ENCODE peak calls at places on chromosomes 11 and 22, in five cellular contexts. One of them, this sample, is unnamed.

GRCh38 chr11:14320020-14320419 is 39.0 kb downstream of the RRAS2 start:
- DNase-seq in lung: no peak
- DNase-seq in WTC11: no peak
- DNase-seq in fibroblast of the aortic adventitia: peak
- DNase-seq in tibial nerve: no peak
- DNase-seq in this sample: no peak

GRCh38 chr22:46582281-46582811 is 37.8 kb upstream of the GRAMD4 start:
- DNase-seq in lung: no peak
- DNase-seq in fibroblast of the aortic adventitia: no peak
- DNase-seq in tibial nerve: no peak
- DNase-seq in WTC11: no peak
- DNase-seq in this sample: no peak

GRCh38 chr11:120210651-120211521 is at the start of gene OAF:
- DNase-seq in fibroblast of the aortic adventitia: peak
- DNase-seq in tibial nerve: peak
- DNase-seq in WTC11: peak
- DNase-seq in lung: peak
- DNase-seq in this sample: peak

GRCh38 chr11:8335186-8335585 is 71.5 kb upstream of the LMO1 start:
- DNase-seq in lung: no peak
- DNase-seq in tibial nerve: no peak
- DNase-seq in fibroblast of the aortic adventitia: no peak
- DNase-seq in WTC11: no peak
- DNase-seq in this sample: no peak

GRCh38 chr11:95545116-95545875 is 244.3 kb downstream of the FAM76B start:
- DNase-seq in WTC11: peak
- DNase-seq in lung: no peak
- DNase-seq in fibroblast of the aortic adventitia: no peak
- DNase-seq in tibial nerve: no peak
- DNase-seq in this sample: no peak

GRCh38 chr11:7165911-7166310 is 77.1 kb downstream of the RBMXL2 start:
- DNase-seq in WTC11: no peak
- DNase-seq in lung: no peak
- DNase-seq in fibroblast of the aortic adventitia: peak
- DNase-seq in tibial nerve: no peak
- DNase-seq in this sample: no peak

GRCh38 chr11:1784761-1785650 is 21.3 kb upstream of the CTSD start:
- DNase-seq in tibial nerve: no peak
- DNase-seq in WTC11: no peak
- DNase-seq in lung: no peak
- DNase-seq in fibroblast of the aortic adventitia: no peak
- DNase-seq in this sample: no peak

GRCh38 chr22:23521442-23522113 is 58.5 kb downstream of the IGLL1 start:
- DNase-seq in lung: peak
- DNase-seq in fibroblast of the aortic adventitia: peak
- DNase-seq in WTC11: peak
- DNase-seq in tibial nerve: peak
- DNase-seq in this sample: peak

GRCh38 chr22:36365020-36365411 is 22.8 kb downstream of the MYH9 start:
- DNase-seq in fibroblast of the aortic adventitia: peak
- DNase-seq in WTC11: no peak
- DNase-seq in lung: no peak
- DNase-seq in tibial nerve: no peak
- DNase-seq in this sample: peak

GRCh38 chr11:42329930-42330555 is 870.6 kb upstream of the LRRC4C start:
- DNase-seq in WTC11: no peak
- DNase-seq in lung: no peak
- DNase-seq in tibial nerve: no peak
- DNase-seq in fibroblast of the aortic adventitia: peak
- DNase-seq in this sample: no peak

GRCh38 chr11:31109446-31109845 is 260.1 kb downstream of the DCDC1 start:
- DNase-seq in WTC11: no peak
- DNase-seq in tibial nerve: no peak
- DNase-seq in lung: no peak
- DNase-seq in fibroblast of the aortic adventitia: no peak
- DNase-seq in this sample: no peak

GRCh38 chr11:35800970-35801953 is 138.7 kb downstream of the TRIM44 start:
- DNase-seq in WTC11: no peak
- DNase-seq in lung: no peak
- DNase-seq in fibroblast of the aortic adventitia: no peak
- DNase-seq in tibial nerve: no peak
- DNase-seq in this sample: no peak

GRCh38 chr11:6656936-6657335 is 1.3 kb upstream of the DCHS1 start:
- DNase-seq in lung: no peak
- DNase-seq in WTC11: no peak
- DNase-seq in tibial nerve: no peak
- DNase-seq in fibroblast of the aortic adventitia: no peak
- DNase-seq in this sample: no peak

DNA sequence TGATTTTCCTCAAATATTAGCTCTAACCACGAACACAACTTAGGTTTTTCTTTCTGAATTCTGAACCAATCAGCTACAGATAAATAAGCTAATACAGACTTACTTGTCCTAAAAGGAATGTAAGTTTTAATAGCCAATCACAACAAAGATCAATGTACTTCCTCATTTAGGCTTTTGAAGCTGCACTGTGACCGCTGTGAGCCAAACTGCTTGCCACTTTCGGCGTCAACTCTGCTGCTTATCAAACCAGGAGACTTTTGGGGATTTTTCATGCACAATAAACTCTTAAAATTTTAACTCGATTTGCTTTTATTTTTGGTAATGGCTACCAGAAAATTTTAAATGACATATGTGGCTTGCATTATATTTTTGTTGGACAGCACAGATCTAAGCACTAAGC is 92.5 kb downstream of the TMPRSS5 start:
- DNase-seq in lung: no peak
- DNase-seq in fibroblast of the aortic adventitia: no peak
- DNase-seq in WTC11: no peak
- DNase-seq in tibial nerve: no peak
- DNase-seq in this sample: no peak
- TF ChIP-seq CTCF in lung: no peak
- TF ChIP-seq CTCF in fibroblast of the aortic adventitia: no peak
- TF ChIP-seq CTCF in WTC11: no peak
- TF ChIP-seq CTCF in tibial nerve: no peak
- TF ChIP-seq CTCF in this sample: no peak

DNA sequence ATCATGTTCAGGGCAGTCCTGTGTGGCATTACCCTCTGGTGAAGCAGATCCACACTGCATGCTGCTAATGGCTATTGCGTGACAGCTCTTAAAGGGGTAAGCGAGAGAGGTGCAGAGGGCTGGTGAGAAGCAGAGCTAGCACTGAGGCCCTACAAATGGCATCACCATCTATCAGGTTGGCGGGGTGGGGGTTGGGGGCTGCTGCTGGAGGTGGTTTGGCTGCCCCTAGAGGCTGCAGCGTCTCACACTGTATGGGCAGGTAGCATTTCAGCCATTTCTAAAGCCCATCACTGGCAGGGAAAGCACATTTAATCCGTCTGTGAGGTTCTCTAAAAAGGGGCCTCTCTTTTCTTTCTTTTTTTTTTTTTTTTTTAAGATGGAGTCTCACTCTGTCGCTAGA is 16.8 kb upstream of the TMA7B start:
- DNase-seq in fibroblast of the aortic adventitia: no peak
- DNase-seq in tibial nerve: no peak
- DNase-seq in lung: no peak
- DNase-seq in WTC11: peak
- DNase-seq in this sample: no peak
- TF ChIP-seq CTCF in fibroblast of the aortic adventitia: no peak
- TF ChIP-seq CTCF in tibial nerve: no peak
- TF ChIP-seq CTCF in lung: no peak
- TF ChIP-seq CTCF in WTC11: peak
- TF ChIP-seq CTCF in this sample: no peak

GRCh38 chr11:56911312-56911711 is 77.4 kb upstream of the OR5AK2 start:
- DNase-seq in lung: no peak
- DNase-seq in WTC11: no peak
- DNase-seq in fibroblast of the aortic adventitia: no peak
- DNase-seq in tibial nerve: no peak
- DNase-seq in this sample: no peak
- TF ChIP-seq CTCF in lung: no peak
- TF ChIP-seq CTCF in WTC11: no peak
- TF ChIP-seq CTCF in fibroblast of the aortic adventitia: no peak
- TF ChIP-seq CTCF in tibial nerve: no peak
- TF ChIP-seq CTCF in this sample: no peak

GRCh38 chr22:43566561-43567332 is 154.9 kb downstream of the MPPED1 start:
- DNase-seq in WTC11: no peak
- DNase-seq in tibial nerve: no peak
- DNase-seq in fibroblast of the aortic adventitia: no peak
- DNase-seq in lung: peak
- DNase-seq in this sample: no peak
- TF ChIP-seq CTCF in WTC11: no peak
- TF ChIP-seq CTCF in tibial nerve: no peak
- TF ChIP-seq CTCF in fibroblast of the aortic adventitia: no peak
- TF ChIP-seq CTCF in lung: no peak
- TF ChIP-seq CTCF in this sample: no peak

GRCh38 chr11:121755191-121755590 is 302.4 kb upstream of the SORL1-AS1 start:
- DNase-seq in fibroblast of the aortic adventitia: no peak
- DNase-seq in lung: no peak
- DNase-seq in tibial nerve: no peak
- DNase-seq in WTC11: no peak
- DNase-seq in this sample: no peak

GRCh38 chr11:121762820-121763219 is 310.1 kb upstream of the SORL1-AS1 start:
- DNase-seq in fibroblast of the aortic adventitia: peak
- DNase-seq in lung: no peak
- DNase-seq in WTC11: peak
- DNase-seq in tibial nerve: no peak
- DNase-seq in this sample: no peak

GRCh38 chr11:121754603-121755002 is 301.8 kb upstream of the SORL1-AS1 start:
- DNase-seq in tibial nerve: no peak
- DNase-seq in WTC11: no peak
- DNase-seq in fibroblast of the aortic adventitia: peak
- DNase-seq in lung: no peak
- DNase-seq in this sample: no peak

GRCh38 chr11:121761171-121761570 is 308.4 kb upstream of the SORL1-AS1 start:
- DNase-seq in fibroblast of the aortic adventitia: peak
- DNase-seq in WTC11: no peak
- DNase-seq in tibial nerve: no peak
- DNase-seq in lung: no peak
- DNase-seq in this sample: no peak

DNA sequence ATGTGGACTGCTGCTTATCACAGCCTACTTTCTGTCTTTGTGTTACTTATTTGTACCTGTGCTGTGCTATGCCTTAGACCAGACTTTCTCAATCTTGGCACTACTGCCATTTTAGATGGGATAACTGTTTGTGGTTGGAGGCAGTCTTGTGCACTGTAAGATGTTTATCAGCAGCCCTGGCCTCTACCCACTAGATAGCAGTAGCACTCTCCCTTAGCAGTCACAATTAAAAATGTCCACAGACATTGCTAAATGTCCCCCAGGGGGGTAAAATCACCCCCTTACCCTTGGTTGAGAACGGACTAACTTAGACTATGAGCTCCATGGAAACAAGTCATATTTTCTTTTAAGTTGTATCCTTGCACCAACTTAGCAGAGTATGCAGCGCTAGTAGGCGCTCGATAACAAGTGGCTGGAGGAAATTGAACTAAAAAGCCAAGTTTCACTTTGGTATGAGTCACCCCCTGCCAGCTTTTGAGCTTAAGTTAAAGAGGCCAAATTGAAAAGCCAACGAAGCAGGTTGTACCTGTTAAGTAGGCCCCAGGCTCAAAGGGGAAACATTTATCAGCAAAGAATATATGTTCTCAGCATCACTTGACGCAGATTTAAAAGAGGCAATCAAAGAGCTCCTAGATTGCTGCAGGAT is 304.8 kb upstream of the SORL1-AS1 start:
- DNase-seq in lung: no peak
- DNase-seq in WTC11: no peak
- DNase-seq in fibroblast of the aortic adventitia: no peak
- DNase-seq in tibial nerve: no peak
- DNase-seq in this sample: no peak
- TF ChIP-seq CTCF in lung: no peak
- TF ChIP-seq CTCF in WTC11: no peak
- TF ChIP-seq CTCF in fibroblast of the aortic adventitia: no peak
- TF ChIP-seq CTCF in tibial nerve: no peak
- TF ChIP-seq CTCF in this sample: no peak

This sample was measured in CD14-positive monocyte.